ENCODE peak calls at places on chromosomes 4 and X, in eight cellular contexts. G is neural progenitor cell, M is A673, C is Panc1, F is GM12878, P is esophagus squamous epithelium, L is right lobe of liver, Q is ascending aorta. O is an unnamed sample. For H3K4me1 and H3K9me3, the result is how much of the 10 kb centered on the place peaks cover.

GRCh38 chrX:103919336-103919682 is 43.1 kb upstream of the TMSB15B start:
- DNase-seq in P (no peak), M (peak), C (no peak), Q (no peak), L (no peak), G (no peak), F (no peak), O (no peak)

GRCh38 chrX:31366076-31366475 is 294.2 kb upstream of the FTHL17 start:
- DNase-seq in M (no peak), L (no peak), C (no peak), P (no peak), G (no peak), Q (no peak), F (no peak), O (no peak)

GRCh38 chrX:9902651-9903050 is 64.5 kb upstream of the CLDN34 start:
- DNase-seq in M (no peak), L (no peak), P (no peak), G (no peak), C (no peak), F (no peak), Q (no peak), O (no peak)

GRCh38 chr4:141375855-141376254 is 155.2 kb downstream of the ZNF330 start:
- DNase-seq in F (no peak), L (no peak), G (peak), P (no peak), M (peak), C (no peak), Q (no peak), O (no peak)

GRCh38 chrX:115948018-115948923 is 222.3 kb upstream of the AGTR2 start:
- DNase-seq in M (no peak), Q (no peak), F (peak), P (no peak), C (no peak), L (no peak), G (peak), O (no peak)

GRCh38 chr4:98627883-98628282 is 30.5 kb downstream of the TSPAN5 start:
- DNase-seq in F (no peak), C (no peak), Q (no peak), G (no peak), M (no peak), P (no peak), L (no peak), O (no peak)

GRCh38 chr4:74109116-74109791 is 10.3 kb upstream of the CXCL2 start:
- DNase-seq in L (no peak), C (peak), P (no peak), G (peak), M (peak), F (no peak), Q (no peak), O (peak)

GRCh38 chrX:109472939-109473713 is 8.8 kb downstream of the GUCY2F start:
- DNase-seq in L (no peak), M (peak), P (no peak), G (peak), Q (no peak), C (no peak), F (no peak), O (no peak)

GRCh38 chr4:150176559-150176958 is 98.3 kb downstream of the DCLK2 start:
- DNase-seq in Q (no peak), M (peak), F (no peak), L (no peak), G (no peak), P (no peak), C (no peak), O (no peak)

GRCh38 chr4:98929341-98930267 is 671 bp upstream of the EIF4E start:
- DNase-seq in Q (peak), G (no peak), P (no peak), C (peak), M (no peak), L (peak), F (peak), O (peak)

GRCh38 chr4:105709081-105709450 is 482 bp downstream of the GSTCD start:
- DNase-seq in M (peak), L (no peak), F (no peak), G (peak), C (no peak), Q (no peak), P (no peak), O (no peak)

GRCh38 chrX:110403839-110404238 is 45.2 kb downstream of the RTL9 start:
- DNase-seq in L (no peak), G (no peak), C (no peak), M (no peak), F (no peak), Q (no peak), P (no peak), O (no peak)

GRCh38 chr4:8391972-8392371 is 48.6 kb downstream of the ACOX3 start:
- DNase-seq in C (no peak), G (no peak), P (no peak), F (peak), M (peak), Q (no peak), L (no peak), O (peak)

GRCh38 chrX:65596270-65596669 is 61.7 kb upstream of the LAS1L start:
- DNase-seq in M (peak), F (peak), L (no peak), C (no peak), P (no peak), Q (peak), G (no peak), O (no peak)

GRCh38 chrX:13223868-13224555 is 95.8 kb downstream of the ATXN3L start:
- DNase-seq in P (no peak), L (no peak), M (peak), C (peak), Q (no peak), G (no peak), F (no peak), O (no peak)

GRCh38 chr4:2753444-2753843 is 2.7 kb downstream of the TNIP2 start:
- DNase-seq in L (no peak), P (no peak), F (no peak), G (no peak), Q (no peak), C (no peak), M (no peak), O (peak)

GRCh38 chr4:168868044-168868855 is 141.8 kb downstream of the CBR4 start:
- DNase-seq in P (no peak), Q (no peak), L (no peak), C (no peak), G (no peak), F (no peak), M (peak), O (no peak)

GRCh38 chrX:9339603-9340569 is 125.0 kb upstream of the TBL1X start:
- DNase-seq in L (no peak), M (peak), G (no peak), F (no peak), Q (no peak), C (no peak), P (no peak), O (no peak)

GRCh38 chrX:2955281-2955680 is 26.1 kb upstream of the ARSD start:
- DNase-seq in P (no peak), L (no peak), G (no peak), C (no peak), Q (no peak), M (no peak), F (no peak), O (no peak)

GRCh38 chrX:1249101-1249887 is 19.3 kb upstream of the CSF2RA start:
- DNase-seq in P (no peak), L (peak), Q (peak), M (peak), F (peak), G (peak), C (no peak), O (no peak)

GRCh38 chr4:70000713-70001112 is 4.9 kb downstream of the STATH start:
- DNase-seq in L (no peak), F (no peak), P (no peak), C (no peak), M (no peak), G (no peak), Q (no peak), O (no peak)

GRCh38 chr4:152458801-152459302 is 77.0 kb downstream of the FBXW7 start:
- DNase-seq in P (no peak), Q (no peak), G (no peak), M (no peak), F (peak), C (no peak), L (no peak), O (no peak)

GRCh38 chr4:108030332-108030731 is 40.6 kb downstream of the HADH start:
- DNase-seq in Q (no peak), C (peak), L (no peak), G (peak), P (no peak), M (peak), F (no peak), O (no peak)

GRCh38 chrX:150375243-150375642 is 12.1 kb downstream of the MAMLD1 start:
- DNase-seq in L (peak), C (no peak), M (no peak), F (no peak), P (no peak), Q (no peak), G (no peak), O (no peak)

GRCh38 chr4:186902361-186902760 is 178.7 kb upstream of the FAT1 start:
- DNase-seq in F (no peak), C (no peak), P (no peak), G (no peak), M (no peak), Q (no peak), L (no peak), O (no peak)

GRCh38 chr4:112296949-112297483 is at the start of gene ALPK1:
- DNase-seq in Q (no peak), L (no peak), C (no peak), M (peak), P (no peak), G (no peak), F (no peak), O (no peak)

GRCh38 chr4:187006189-187006618 is 282.5 kb upstream of the FAT1 start:
- DNase-seq in G (no peak), F (no peak), L (no peak), M (no peak), Q (no peak), P (no peak), C (no peak), O (no peak)

GRCh38 chrX:5780821-5781220 is 447.8 kb downstream of the NLGN4X start:
- DNase-seq in C (no peak), L (no peak), F (no peak), G (no peak), P (no peak), Q (no peak), M (no peak), O (no peak)

GRCh38 chrX:104660092-104660491 is 94.1 kb downstream of the IL1RAPL2 start:
- DNase-seq in G (no peak), Q (no peak), C (no peak), L (no peak), M (no peak), P (no peak), F (no peak), O (no peak)

GRCh38 chr4:160848901-160849735 is 1314.7 kb downstream of the FSTL5 start:
- DNase-seq in G (peak), M (peak), Q (no peak), C (no peak), P (no peak), L (no peak), F (no peak), O (no peak)

GRCh38 chr4:79209822-79210635 is 115.8 kb downstream of the NAA11 start:
- DNase-seq in F (no peak), Q (no peak), M (no peak), G (no peak), C (no peak), P (no peak), L (peak), O (no peak)

GRCh38 chrX:35787867-35788266 is 10.3 kb upstream of the MAGEB16 start:
- DNase-seq in C (no peak), L (no peak), P (no peak), G (no peak), Q (no peak), F (no peak), M (no peak), O (no peak)

GRCh38 chrX:35786271-35786670 is 11.9 kb upstream of the MAGEB16 start:
- DNase-seq in C (no peak), P (no peak), G (no peak), F (no peak), L (no peak), M (no peak), Q (no peak), O (no peak)
- H3K4me1 ChIP-seq in C (under half), P (under half), G (under half), F (under half), L (under half), M (under half), Q (under half), O (under half)

DNA sequence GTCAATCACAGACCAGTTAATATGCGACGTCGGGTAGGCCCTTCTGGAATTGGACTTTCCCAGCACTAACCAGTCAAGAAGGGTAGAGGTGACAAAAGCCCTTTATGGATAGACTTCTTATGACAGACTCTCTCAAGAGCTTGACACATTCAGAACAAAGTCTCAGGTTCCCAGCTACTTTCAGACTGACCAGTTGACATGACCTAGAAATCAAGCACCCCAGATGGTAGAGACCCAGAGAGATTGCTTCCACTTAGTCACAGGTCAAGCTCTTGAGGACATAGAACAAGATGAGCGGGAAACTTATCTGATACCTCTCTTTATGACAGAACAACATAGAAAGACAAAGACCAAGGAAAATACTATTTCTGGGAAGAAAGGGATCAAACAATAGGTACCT is 21.4 kb upstream of the HERC6 start:
- DNase-seq in F (no peak), G (no peak), Q (no peak), C (no peak), P (no peak), L (no peak), M (no peak), O (no peak)
- H3K9me3 ChIP-seq in F (under half), G (under half), Q (under half), C (under half), P (under half), L (under half), M (under half), O (under half)

DNA sequence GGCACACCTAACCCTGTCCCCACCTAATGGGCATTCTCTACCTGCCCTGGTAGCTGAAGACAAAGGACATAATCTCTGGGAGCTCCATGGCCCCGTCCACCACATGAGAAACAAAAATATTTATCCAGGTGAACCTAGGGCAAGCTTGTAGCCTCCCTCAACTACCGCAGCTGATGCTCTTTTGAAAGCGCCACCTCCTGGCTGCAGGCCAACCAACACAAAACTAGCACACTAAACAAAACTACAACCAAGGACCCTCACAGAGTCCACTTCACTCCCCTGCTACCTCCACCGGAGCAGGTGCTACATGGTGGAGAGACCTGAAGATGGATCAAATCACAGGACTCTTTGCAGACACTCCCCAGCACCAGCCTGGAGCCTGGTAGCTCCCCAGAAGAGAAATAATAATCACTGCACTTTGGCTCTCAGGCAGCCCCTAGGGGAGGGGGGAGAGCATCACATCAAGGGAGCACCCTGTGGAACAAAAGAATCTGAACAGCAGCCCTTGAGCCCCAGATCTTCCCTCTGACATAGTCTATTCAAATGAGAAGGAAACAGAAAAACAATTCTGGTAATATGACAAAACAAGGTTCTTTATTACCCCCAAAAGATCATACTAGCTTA is 111.3 kb upstream of the ATP8A1 start:
- DNase-seq in G (peak), C (no peak), Q (no peak), L (no peak), P (no peak), F (no peak), M (no peak), O (no peak)
- TF ChIP-seq CTCF in G (peak), C (no peak), Q (no peak), L (no peak), P (no peak), F (peak), M (no peak), O (no peak)

GRCh38 chr4:48195853-48196252 is 61.8 kb upstream of the TXK start:
- DNase-seq in C (no peak), M (no peak), P (no peak), Q (no peak), G (no peak), L (no peak), F (no peak), O (no peak)

GRCh38 chr4:48191758-48192157 is 57.7 kb upstream of the TXK start:
- DNase-seq in Q (no peak), L (no peak), M (no peak), F (no peak), P (no peak), C (no peak), G (no peak), O (no peak)

GRCh38 chr4:48194986-48195773 is 61.1 kb upstream of the TXK start:
- DNase-seq in Q (no peak), P (no peak), G (no peak), C (no peak), F (no peak), L (no peak), M (peak), O (no peak)

GRCh38 chr4:48193096-48193836 is 59.2 kb upstream of the TXK start:
- DNase-seq in P (no peak), F (no peak), G (no peak), L (no peak), M (no peak), Q (no peak), C (no peak), O (no peak)

DNA sequence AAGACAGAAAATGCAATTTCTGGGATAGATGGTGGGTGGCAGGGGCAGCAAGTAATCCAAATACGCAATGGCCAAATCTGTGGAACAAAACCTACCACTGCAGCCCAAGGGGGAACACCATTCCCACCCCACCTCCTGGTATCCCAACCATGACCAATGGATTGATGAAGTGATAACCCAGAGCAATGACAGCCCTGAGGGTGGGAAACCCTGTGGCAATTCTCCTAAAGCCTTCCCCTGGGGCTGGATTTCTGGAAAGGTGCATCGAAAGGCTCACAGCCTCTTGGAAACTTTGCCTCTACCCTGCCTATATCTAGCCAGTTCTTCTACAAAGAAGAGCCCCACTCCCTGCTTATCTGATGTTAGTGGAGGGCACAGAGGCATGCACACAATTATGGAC is 59.9 kb upstream of the TXK start:
- DNase-seq in C (no peak), Q (no peak), L (no peak), F (no peak), M (no peak), P (no peak), G (no peak), O (no peak)
- H3K4me1 ChIP-seq in C (under half), Q (under half), L (under half), F (half or more), M (under half), P (under half), G (under half), O (under half)

DNA sequence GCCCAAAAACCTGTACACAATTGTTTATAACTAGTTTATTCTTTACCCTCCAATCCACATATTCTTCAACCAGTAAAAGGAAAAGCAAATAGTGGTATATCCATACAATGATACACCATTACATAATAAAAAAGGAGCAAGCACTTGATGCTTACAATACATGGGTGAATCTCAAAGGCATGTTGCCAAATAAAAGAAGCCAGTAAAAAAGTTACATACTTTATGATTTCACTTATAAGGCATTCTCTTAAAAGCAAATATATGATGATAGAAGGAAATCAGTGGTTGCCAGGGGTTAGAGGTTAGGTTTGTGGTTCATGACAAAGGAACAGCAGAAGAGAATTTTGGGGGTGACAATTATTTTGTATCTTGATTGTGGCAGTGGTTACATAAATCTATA is 896.1 kb upstream of the LCORL start:
- DNase-seq in M (no peak), F (no peak), Q (no peak), C (no peak), P (no peak), G (no peak), L (no peak), O (no peak)
- H3K9me3 ChIP-seq in M (under half), F (under half), Q (under half), C (under half), P (under half), G (under half), L (under half), O (under half)

GRCh38 chr4:83753260-83753659 is 217.4 kb downstream of the GPAT3 start:
- DNase-seq in C (no peak), P (no peak), G (peak), F (no peak), M (no peak), Q (no peak), L (no peak), O (no peak)
- TF ChIP-seq CTCF in C (no peak), P (no peak), G (peak), F (no peak), M (no peak), Q (no peak), L (no peak), O (no peak)